ENCODE peak calls at places on chromosomes 2 and 18, in five cellular contexts. L is uterus, E is Panc1, X is AG04450, Y is ascending aorta. F is an unnamed sample.

GRCh38 chr2:16025211-16025875 is 85.0 kb downstream of the MYCN start:
- DNase-seq in L (no peak), E (no peak), X (no peak), Y (no peak), F (no peak)

GRCh38 chr2:142112648-142113278 is 18.1 kb downstream of the LRP1B start:
- DNase-seq in L (no peak), E (no peak), X (no peak), Y (no peak), F (no peak)

GRCh38 chr2:40451926-40452605 is at the start of gene SLC8A1:
- DNase-seq in L (peak; percentile 40), E (no peak), X (no peak), Y (no peak), F (no peak)

GRCh38 chr2:30235008-30235655 is 3.8 kb downstream of the LBH start:
- DNase-seq in L (no peak), E (no peak), X (no peak), Y (no peak), F (no peak)

GRCh38 chr2:75491129-75491753 is 69.5 kb downstream of the EVA1A start:
- DNase-seq in L (no peak), E (no peak), X (no peak), Y (no peak), F (no peak)

GRCh38 chr2:232802096-232802495 is 25.7 kb upstream of the KCNJ13 start:
- DNase-seq in L (no peak), E (no peak), X (no peak), Y (no peak), F (no peak)

GRCh38 chr2:27888790-27889189 is 1.4 kb downstream of the RBKS start:
- DNase-seq in L (no peak), E (no peak), X (no peak), Y (no peak), F (no peak)

GRCh38 chr2:23925702-23926288 is 1.1 kb downstream of the ATAD2B start:
- DNase-seq in L (peak; percentile 53), E (no peak), X (no peak), Y (peak; percentile 74), F (peak; percentile 51)

GRCh38 chr2:231332388-231332787 is 63.1 kb upstream of the B3GNT7 start:
- DNase-seq in L (no peak), E (no peak), X (no peak), Y (peak; percentile 37), F (no peak)

GRCh38 chr2:162926907-162927306 is 88.3 kb upstream of the KCNH7 start:
- DNase-seq in L (no peak), E (no peak), X (no peak), Y (no peak), F (no peak)

GRCh38 chr2:20224716-20225293 is at the start of gene SDC1:
- DNase-seq in L (no peak), E (no peak), X (no peak), Y (no peak), F (peak; percentile 56)

GRCh38 chr2:1234731-1235308 is 178.4 kb upstream of the TPO start:
- DNase-seq in L (no peak), E (no peak), X (no peak), Y (no peak), F (no peak)

GRCh38 chr2:9843229-9844035 is at the start of gene TAF1B:
- DNase-seq in L (peak; percentile 72), E (peak; percentile 74), X (peak; percentile 75), Y (peak; percentile 87), F (peak; percentile 76)

GRCh38 chr2:57084697-57085281 is 901.0 kb downstream of the CCDC85A start:
- DNase-seq in L (no peak), E (no peak), X (no peak), Y (no peak), F (no peak)

GRCh38 chr18:44974174-44974573 is 293.5 kb downstream of the SETBP1 start:
- DNase-seq in L (no peak), E (no peak), X (no peak), Y (no peak), F (no peak)

GRCh38 chr18:35158728-35159443 is 81.9 kb upstream of the ZNF397 start:
- DNase-seq in L (no peak), E (no peak), X (no peak), Y (no peak), F (no peak)

GRCh38 chr2:200787351-200788128 is 24.2 kb upstream of the BZW1 start:
- DNase-seq in L (no peak), E (peak; percentile 82), X (peak; percentile 79), Y (peak; percentile 82), F (no peak)

GRCh38 chr2:222939208-222939846 is 78.5 kb downstream of the ACSL3 start:
- DNase-seq in L (no peak), E (peak; percentile 60), X (no peak), Y (no peak), F (no peak)

GRCh38 chr2:58044145-58044544 is 2.5 kb upstream of the VRK2 start:
- DNase-seq in L (no peak), E (no peak), X (no peak), Y (no peak), F (no peak)

GRCh38 chr2:216857131-216857550 is 2.7 kb downstream of the TNP1 start:
- DNase-seq in L (no peak), E (no peak), X (peak; percentile 15), Y (no peak), F (no peak)

GRCh38 chr2:236781933-236782788 is 212.5 kb downstream of the ACKR3 start:
- DNase-seq in L (no peak), E (no peak), X (no peak), Y (no peak), F (no peak)

GRCh38 chr2:1567556-1568344 is 154.5 kb downstream of the TPO start:
- DNase-seq in L (no peak), E (no peak), X (no peak), Y (no peak), F (no peak)

GRCh38 chr2:207143474-207144190 is 22.1 kb downstream of the KLF7 start:
- DNase-seq in L (peak; percentile 83), E (no peak), X (no peak), Y (peak; percentile 91), F (no peak)

GRCh38 chr2:37211212-37211611 is 14.9 kb downstream of the CEBPZOS start:
- DNase-seq in L (no peak), E (no peak), X (no peak), Y (no peak), F (no peak)

GRCh38 chr2:159758686-159759085 is 39.3 kb downstream of the CD302 start:
- DNase-seq in L (no peak), E (no peak), X (no peak), Y (no peak), F (no peak)

GRCh38 chr2:1632006-1632348 is 112.3 kb downstream of the PXDN start:
- DNase-seq in L (no peak), E (peak; percentile 61), X (peak; percentile 43), Y (no peak), F (no peak)

GRCh38 chr18:3037423-3037915 is 24.5 kb upstream of the LPIN2 start:
- DNase-seq in L (no peak), E (peak; percentile 88), X (peak; percentile 55), Y (peak; percentile 75), F (no peak)

GRCh38 chr2:157441072-157441454 is 2.8 kb downstream of the CYTIP start:
- DNase-seq in L (no peak), E (no peak), X (no peak), Y (no peak), F (no peak)

GRCh38 chr18:8525692-8526091 is 83.5 kb upstream of the RAB12 start:
- DNase-seq in L (no peak), E (no peak), X (no peak), Y (no peak), F (no peak)

GRCh38 chr2:156319811-156320490 is 12.6 kb downstream of the NR4A2 start:
- DNase-seq in L (no peak), E (no peak), X (no peak), Y (peak; percentile 84), F (no peak)

GRCh38 chr2:156321243-156321904 is 11.1 kb downstream of the NR4A2 start:
- DNase-seq in L (no peak), E (no peak), X (no peak), Y (peak; percentile 67), F (no peak)

GRCh38 chr2:156322681-156323211 is 9.8 kb downstream of the NR4A2 start:
- DNase-seq in L (no peak), E (no peak), X (no peak), Y (no peak), F (no peak)

GRCh38 chr2:156322103-156322671 is 10.3 kb downstream of the NR4A2 start:
- DNase-seq in L (no peak), E (no peak), X (no peak), Y (no peak), F (no peak)

DNA sequence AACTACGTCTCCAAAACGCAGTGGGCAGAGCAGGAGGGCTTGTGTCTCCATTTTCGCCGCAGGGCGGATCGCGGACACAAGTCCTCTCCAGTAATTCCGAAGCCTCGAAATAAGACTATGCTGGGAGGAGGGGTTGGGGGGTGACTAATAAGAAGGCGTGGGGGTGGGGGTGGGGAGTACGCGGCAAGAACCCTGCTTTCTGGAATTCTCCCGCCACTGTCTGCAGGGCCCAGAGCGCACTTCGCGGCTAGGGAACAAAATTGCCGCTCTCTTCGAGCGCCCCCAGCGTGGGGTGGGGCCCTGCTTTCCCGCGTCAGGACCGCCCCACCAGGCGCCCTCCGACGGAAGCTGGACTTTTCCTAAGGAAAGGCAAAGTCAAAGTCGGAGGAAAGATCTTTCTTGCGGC is 12.0 kb downstream of the NR4A2 start:
- DNase-seq in L (no peak), E (no peak), X (no peak), Y (peak; percentile 76), F (no peak)
- H3K27me3 ChIP-seq in L (no peaks in the 10 kb centered on the region), E (peaks cover 19% of the 10 kb centered on the region), X (peaks cover 27% of the 10 kb centered on the region), Y (no peaks in the 10 kb centered on the region), F (peaks cover 14% of the 10 kb centered on the region)

GRCh38 chr18:77344777-77345507 is 95.3 kb downstream of the GALR1 start:
- DNase-seq in L (no peak), E (no peak), X (no peak), Y (no peak), F (no peak)

GRCh38 chr18:77340815-77341214 is 91.2 kb downstream of the GALR1 start:
- DNase-seq in L (no peak), E (no peak), X (no peak), Y (no peak), F (no peak)

GRCh38 chr18:77343846-77344527 is 94.3 kb downstream of the GALR1 start:
- DNase-seq in L (no peak), E (no peak), X (no peak), Y (no peak), F (no peak)

GRCh38 chr18:77341527-77341926 is 91.9 kb downstream of the GALR1 start:
- DNase-seq in L (no peak), E (no peak), X (no peak), Y (no peak), F (no peak)

GRCh38 chr18:77342736-77343135 is 93.1 kb downstream of the GALR1 start:
- DNase-seq in L (no peak), E (no peak), X (no peak), Y (no peak), F (no peak)
- H3K27me3 ChIP-seq in L (no peaks in the 10 kb centered on the region), E (no peaks in the 10 kb centered on the region), X (no peaks in the 10 kb centered on the region), Y (no peaks in the 10 kb centered on the region), F (no peaks in the 10 kb centered on the region)

DNA sequence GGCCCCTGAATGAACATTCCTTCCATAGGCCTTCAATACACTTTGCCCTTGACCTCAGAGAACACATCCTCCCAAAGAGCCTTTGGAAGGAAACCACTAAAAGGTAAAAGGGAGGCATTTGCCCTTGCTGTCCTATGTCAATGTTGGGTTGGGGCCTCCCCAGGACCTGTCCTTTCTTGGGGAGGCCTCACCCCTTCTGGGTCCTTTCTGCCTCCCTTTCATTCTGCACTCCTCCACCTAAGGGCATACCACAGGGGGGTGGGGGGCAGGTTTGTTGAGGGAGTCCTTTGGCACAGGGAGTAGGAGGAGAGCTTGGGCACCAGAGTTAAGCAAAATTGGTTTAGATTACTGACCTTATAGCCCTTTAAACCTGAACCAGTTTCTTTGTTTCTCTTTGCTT is 32.5 kb upstream of the ATP6V1B1 start:
- DNase-seq in L (no peak), E (no peak), X (no peak), Y (no peak), F (no peak)
- H3K27me3 ChIP-seq in L (no peaks in the 10 kb centered on the region), E (no peaks in the 10 kb centered on the region), X (peaks cover 17% of the 10 kb centered on the region), Y (peaks cover 25% of the 10 kb centered on the region), F (peaks cover 27% of the 10 kb centered on the region)

GRCh38 chr2:176130917-176131616 is 1.6 kb downstream of the HOXD8 start:
- DNase-seq in L (no peak), E (no peak), X (no peak), Y (no peak), F (no peak)
- H3K27me3 ChIP-seq in L (no peaks in the 10 kb centered on the region), E (no peaks in the 10 kb centered on the region), X (peaks cover 88% of the 10 kb centered on the region), Y (no peaks in the 10 kb centered on the region), F (peaks cover 77% of the 10 kb centered on the region)

F was measured in breast epithelium.